ENCODE peak calls at places on chromosomes 13 and 19, in five cellular contexts. One of them, this sample, is unnamed. For H3K4me1, the result is how much of the 10 kb centered on the place peaks cover.

GRCh38 chr19:12841094-12841493 is 2.8 kb downstream of the MAST1 start:
- DNase-seq in Panc1: no peak
- DNase-seq in A549: no peak
- DNase-seq in HepG2: no peak
- DNase-seq in SK-N-SH: peak
- DNase-seq in this sample: peak

GRCh38 chr13:109447667-109448066 is 338.7 kb downstream of the IRS2 start:
- DNase-seq in A549: peak
- DNase-seq in HepG2: no peak
- DNase-seq in SK-N-SH: no peak
- DNase-seq in Panc1: no peak
- DNase-seq in this sample: no peak

GRCh38 chr13:114011226-114011625 is 37.4 kb upstream of the C13orf46 start:
- DNase-seq in HepG2: no peak
- DNase-seq in Panc1: no peak
- DNase-seq in A549: no peak
- DNase-seq in SK-N-SH: no peak
- DNase-seq in this sample: no peak

GRCh38 chr13:51785592-51786424 is 18.2 kb downstream of the DHRS12 start:
- DNase-seq in SK-N-SH: peak
- DNase-seq in Panc1: no peak
- DNase-seq in HepG2: no peak
- DNase-seq in A549: no peak
- DNase-seq in this sample: no peak

GRCh38 chr19:29964171-29964570 is 22.1 kb downstream of the URI1 start:
- DNase-seq in A549: no peak
- DNase-seq in SK-N-SH: no peak
- DNase-seq in Panc1: no peak
- DNase-seq in HepG2: no peak
- DNase-seq in this sample: no peak

GRCh38 chr19:40348961-40349507 is 539 bp downstream of the PLD3 start:
- DNase-seq in A549: peak
- DNase-seq in Panc1: no peak
- DNase-seq in SK-N-SH: peak
- DNase-seq in HepG2: peak
- DNase-seq in this sample: peak

GRCh38 chr19:23481043-23481442 is 85.8 kb upstream of the ZNF91 start:
- DNase-seq in Panc1: no peak
- DNase-seq in A549: no peak
- DNase-seq in HepG2: no peak
- DNase-seq in SK-N-SH: no peak
- DNase-seq in this sample: no peak

GRCh38 chr19:1232652-1233360 is 5.0 kb downstream of the CBARP start:
- DNase-seq in SK-N-SH: no peak
- DNase-seq in HepG2: no peak
- DNase-seq in A549: no peak
- DNase-seq in Panc1: no peak
- DNase-seq in this sample: no peak

GRCh38 chr19:39506944-39507714 is 7.8 kb upstream of the SELENOV start:
- DNase-seq in SK-N-SH: peak
- DNase-seq in A549: peak
- DNase-seq in Panc1: peak
- DNase-seq in HepG2: peak
- DNase-seq in this sample: peak

GRCh38 chr13:84126671-84127171 is 244.4 kb upstream of the SLITRK1 start:
- DNase-seq in Panc1: no peak
- DNase-seq in SK-N-SH: no peak
- DNase-seq in A549: no peak
- DNase-seq in HepG2: no peak
- DNase-seq in this sample: no peak

GRCh38 chr13:63636231-63636993 is 2220.8 kb upstream of the PCDH20 start:
- DNase-seq in HepG2: no peak
- DNase-seq in SK-N-SH: no peak
- DNase-seq in Panc1: peak
- DNase-seq in A549: peak
- DNase-seq in this sample: peak

GRCh38 chr13:50651916-50652315 is 191.6 kb downstream of the DLEU7 start:
- DNase-seq in A549: no peak
- DNase-seq in Panc1: no peak
- DNase-seq in SK-N-SH: no peak
- DNase-seq in HepG2: no peak
- DNase-seq in this sample: no peak

GRCh38 chr13:24615911-24616472 is 64.2 kb upstream of the ATP12A start:
- DNase-seq in A549: no peak
- DNase-seq in SK-N-SH: no peak
- DNase-seq in Panc1: no peak
- DNase-seq in HepG2: no peak
- DNase-seq in this sample: no peak

GRCh38 chr13:40814803-40815202 is 25.4 kb downstream of the SLC25A15 start:
- DNase-seq in Panc1: no peak
- DNase-seq in SK-N-SH: no peak
- DNase-seq in HepG2: no peak
- DNase-seq in A549: no peak
- DNase-seq in this sample: no peak

GRCh38 chr19:5339950-5340636 is 519 bp downstream of the PTPRS start:
- DNase-seq in HepG2: no peak
- DNase-seq in A549: no peak
- DNase-seq in SK-N-SH: peak
- DNase-seq in Panc1: no peak
- DNase-seq in this sample: peak

GRCh38 chr13:102090532-102090931 is 311.3 kb downstream of the FGF14 start:
- DNase-seq in Panc1: no peak
- DNase-seq in SK-N-SH: no peak
- DNase-seq in HepG2: no peak
- DNase-seq in A549: no peak
- DNase-seq in this sample: no peak

GRCh38 chr13:101767096-101767495 is 314.6 kb downstream of the ITGBL1 start:
- DNase-seq in SK-N-SH: no peak
- DNase-seq in A549: no peak
- DNase-seq in Panc1: no peak
- DNase-seq in HepG2: no peak
- DNase-seq in this sample: no peak

GRCh38 chr19:33463194-33463593 is 58.4 kb downstream of the PEPD start:
- DNase-seq in A549: no peak
- DNase-seq in SK-N-SH: no peak
- DNase-seq in HepG2: no peak
- DNase-seq in Panc1: no peak
- DNase-seq in this sample: no peak

GRCh38 chr13:66689628-66690027 is 540.5 kb downstream of the PCDH9 start:
- DNase-seq in SK-N-SH: peak
- DNase-seq in Panc1: no peak
- DNase-seq in A549: peak
- DNase-seq in HepG2: no peak
- DNase-seq in this sample: peak

GRCh38 chr13:58087566-58087965 is 456.0 kb downstream of the PCDH17 start:
- DNase-seq in HepG2: no peak
- DNase-seq in A549: no peak
- DNase-seq in SK-N-SH: no peak
- DNase-seq in Panc1: no peak
- DNase-seq in this sample: peak

GRCh38 chr19:8511573-8512101 is 2.3 kb downstream of the ZNF414 start:
- DNase-seq in A549: no peak
- DNase-seq in HepG2: no peak
- DNase-seq in Panc1: no peak
- DNase-seq in SK-N-SH: no peak
- DNase-seq in this sample: no peak

GRCh38 chr13:44207476-44207875 is 166.1 kb upstream of the SERP2 start:
- DNase-seq in A549: no peak
- DNase-seq in SK-N-SH: no peak
- DNase-seq in HepG2: no peak
- DNase-seq in Panc1: no peak
- DNase-seq in this sample: no peak

GRCh38 chr13:39810091-39810877 is 154.8 kb downstream of the COG6 start:
- DNase-seq in HepG2: no peak
- DNase-seq in Panc1: no peak
- DNase-seq in A549: no peak
- DNase-seq in SK-N-SH: no peak
- DNase-seq in this sample: no peak

GRCh38 chr19:11138659-11139526 is 16.7 kb downstream of the SPC24 start:
- DNase-seq in SK-N-SH: peak
- DNase-seq in A549: peak
- DNase-seq in Panc1: no peak
- DNase-seq in HepG2: peak
- DNase-seq in this sample: peak

GRCh38 chr13:21945195-21945594 is 274.3 kb downstream of the FGF9 start:
- DNase-seq in SK-N-SH: no peak
- DNase-seq in A549: no peak
- DNase-seq in Panc1: no peak
- DNase-seq in HepG2: no peak
- DNase-seq in this sample: no peak

GRCh38 chr19:1411255-1412191 is 4.1 kb downstream of the DAZAP1 start:
- DNase-seq in SK-N-SH: no peak
- DNase-seq in HepG2: no peak
- DNase-seq in Panc1: no peak
- DNase-seq in A549: no peak
- DNase-seq in this sample: no peak

GRCh38 chr19:27870293-27870692 is 1342.7 kb downstream of the UQCRFS1 start:
- DNase-seq in Panc1: no peak
- DNase-seq in SK-N-SH: no peak
- DNase-seq in HepG2: no peak
- DNase-seq in A549: no peak
- DNase-seq in this sample: no peak

GRCh38 chr19:38135150-38135998 is 88.6 kb downstream of the DPF1 start:
- DNase-seq in SK-N-SH: no peak
- DNase-seq in A549: no peak
- DNase-seq in HepG2: no peak
- DNase-seq in Panc1: no peak
- DNase-seq in this sample: no peak

GRCh38 chr13:95452376-95452775 is 100.1 kb upstream of the CLDN10 start:
- DNase-seq in A549: no peak
- DNase-seq in HepG2: no peak
- DNase-seq in SK-N-SH: no peak
- DNase-seq in Panc1: no peak
- DNase-seq in this sample: no peak

GRCh38 chr13:28657784-28658538 is 969 bp upstream of the POMP start:
- DNase-seq in HepG2: no peak
- DNase-seq in A549: peak
- DNase-seq in SK-N-SH: peak
- DNase-seq in Panc1: no peak
- DNase-seq in this sample: no peak
- TF ChIP-seq REST in HepG2: no peak
- TF ChIP-seq REST in A549: no peak
- TF ChIP-seq REST in SK-N-SH: no peak
- TF ChIP-seq REST in Panc1: no peak
- TF ChIP-seq REST in this sample: no peak

GRCh38 chr19:16076958-16077611 is 790 bp downstream of the TPM4 start:
- DNase-seq in Panc1: no peak
- DNase-seq in HepG2: no peak
- DNase-seq in SK-N-SH: peak
- DNase-seq in A549: no peak
- DNase-seq in this sample: peak
- H3K4me1 ChIP-seq in Panc1: under half
- H3K4me1 ChIP-seq in HepG2: half or more
- H3K4me1 ChIP-seq in SK-N-SH: under half
- H3K4me1 ChIP-seq in A549: half or more
- H3K4me1 ChIP-seq in this sample: under half

DNA sequence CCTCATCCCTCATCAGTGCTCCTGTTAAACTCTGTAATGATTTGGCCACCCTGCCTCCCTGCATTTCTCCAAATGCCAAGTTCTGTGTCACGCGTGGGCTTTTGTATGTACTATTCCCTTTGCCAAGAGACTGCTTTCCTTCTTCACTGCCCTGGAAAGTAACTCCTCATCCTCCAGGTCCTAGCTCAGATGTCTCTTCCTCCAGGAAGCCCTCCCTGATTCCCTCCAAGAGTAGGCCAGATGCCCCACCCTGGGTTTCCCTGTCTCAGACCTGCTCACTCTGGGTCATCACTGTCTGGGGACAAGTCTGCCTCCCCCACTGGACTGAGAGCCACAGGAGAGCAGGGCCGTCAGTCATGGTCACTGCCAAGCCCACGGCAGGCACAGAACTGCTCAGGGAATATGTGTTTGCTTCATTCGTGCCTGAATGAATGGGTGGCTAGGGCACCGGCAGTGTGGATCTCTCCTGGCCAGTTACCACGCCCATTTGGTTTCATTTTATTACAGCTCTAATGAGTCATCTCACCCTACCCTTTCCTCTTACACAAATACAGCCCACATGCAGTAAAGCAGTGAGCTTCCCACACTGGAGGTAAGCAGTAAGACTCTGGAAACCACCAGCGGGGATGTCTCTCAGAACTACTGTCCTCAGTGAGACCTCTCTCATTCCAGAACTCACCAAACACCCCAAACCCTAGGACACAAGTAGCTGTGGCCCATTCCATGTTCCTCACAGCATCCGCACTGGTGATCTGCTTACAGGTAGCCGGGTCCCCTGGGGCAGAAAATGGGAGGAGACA is 12.1 kb upstream of the GPR4 start:
- DNase-seq in A549: peak
- DNase-seq in SK-N-SH: no peak
- DNase-seq in HepG2: no peak
- DNase-seq in Panc1: no peak
- DNase-seq in this sample: no peak
- TF ChIP-seq REST in A549: no peak
- TF ChIP-seq REST in SK-N-SH: no peak
- TF ChIP-seq REST in HepG2: no peak
- TF ChIP-seq REST in Panc1: no peak
- TF ChIP-seq REST in this sample: no peak

GRCh38 chr19:41866284-41866683 is 6.2 kb downstream of the RPS19 start:
- DNase-seq in A549: no peak
- DNase-seq in SK-N-SH: peak
- DNase-seq in Panc1: no peak
- DNase-seq in HepG2: no peak
- DNase-seq in this sample: no peak
- H3K4me1 ChIP-seq in A549: half or more
- H3K4me1 ChIP-seq in SK-N-SH: under half
- H3K4me1 ChIP-seq in Panc1: under half
- H3K4me1 ChIP-seq in HepG2: half or more
- H3K4me1 ChIP-seq in this sample: under half

GRCh38 chr13:30125422-30126073 is 181.8 kb downstream of the KATNAL1 start:
- DNase-seq in A549: peak
- DNase-seq in SK-N-SH: no peak
- DNase-seq in Panc1: no peak
- DNase-seq in HepG2: peak
- DNase-seq in this sample: no peak
- TF ChIP-seq REST in A549: no peak
- TF ChIP-seq REST in SK-N-SH: no peak
- TF ChIP-seq REST in Panc1: no peak
- TF ChIP-seq REST in HepG2: no peak
- TF ChIP-seq REST in this sample: no peak

DNA sequence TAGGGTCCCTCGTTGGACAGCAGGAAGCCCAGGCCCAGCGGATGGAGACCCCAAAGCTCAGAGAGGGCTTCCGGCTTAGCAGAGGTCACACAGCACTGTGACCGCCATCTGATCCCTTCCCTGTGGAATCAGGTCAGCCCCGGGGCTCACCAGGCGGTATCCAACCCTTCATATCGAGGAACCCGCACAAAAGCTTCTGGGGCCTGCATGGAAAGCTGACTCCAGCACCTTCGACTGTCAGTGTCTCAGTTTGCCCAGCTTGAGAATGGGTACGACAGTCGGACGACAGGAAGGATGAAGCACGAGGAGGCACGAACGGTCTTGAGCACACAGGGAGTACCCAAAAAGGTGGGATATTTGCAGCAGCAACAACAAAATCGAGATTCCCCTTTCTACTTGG is 2.6 kb downstream of the TLE5 start:
- DNase-seq in Panc1: no peak
- DNase-seq in SK-N-SH: no peak
- DNase-seq in A549: no peak
- DNase-seq in HepG2: no peak
- DNase-seq in this sample: no peak
- H3K4me1 ChIP-seq in Panc1: under half
- H3K4me1 ChIP-seq in SK-N-SH: under half
- H3K4me1 ChIP-seq in A549: half or more
- H3K4me1 ChIP-seq in HepG2: under half
- H3K4me1 ChIP-seq in this sample: under half

This sample was measured in GM23338.